ENCODE peak calls at places on chromosomes 7 and 10, in seven cellular contexts. T is mesendoderm, R is IMR-90, O is neuronal stem cell, L is H9, M is trophoblast cell, N is H1. C is an unnamed sample.

GRCh38 chr10:107409517-107409916 is 245.0 kb upstream of the SORCS1 start:
- DNase-seq in T (peak), R (peak), O (no peak), L (no peak), M (no peak), N (no peak), C (peak)

GRCh38 chr7:125847706-125848105 is 918.1 kb upstream of the POT1 start:
- DNase-seq in T (no peak), R (no peak), O (no peak), L (peak), M (no peak), N (no peak), C (no peak)

GRCh38 chr10:98150544-98150943 is 16.1 kb downstream of the R3HCC1L start:
- DNase-seq in T (no peak), R (peak), O (no peak), L (no peak), M (no peak), N (no peak), C (peak)

GRCh38 chr7:4049202-4049601 is 632.9 kb upstream of the FOXK1 start:
- DNase-seq in T (no peak), R (no peak), O (no peak), L (no peak), M (no peak), N (peak), C (no peak)

GRCh38 chr10:129659881-129660280 is 192.8 kb downstream of the MGMT start:
- DNase-seq in T (no peak), R (no peak), O (no peak), L (no peak), M (no peak), N (no peak), C (no peak)

GRCh38 chr10:119024882-119025281 is 4.6 kb upstream of the NANOS1 start:
- DNase-seq in T (peak), R (no peak), O (no peak), L (no peak), M (peak), N (peak), C (no peak)

GRCh38 chr7:155282671-155283070 is 15.0 kb upstream of the INSIG1 start:
- DNase-seq in T (no peak), R (no peak), O (no peak), L (no peak), M (peak), N (no peak), C (no peak)

GRCh38 chr7:7959979-7960670 is 8.5 kb upstream of the GLCCI1 start:
- DNase-seq in T (no peak), R (no peak), O (no peak), L (no peak), M (no peak), N (no peak), C (no peak)

GRCh38 chr10:126599949-126600627 is 70.4 kb downstream of the C10orf90 start:
- DNase-seq in T (no peak), R (no peak), O (no peak), L (no peak), M (no peak), N (peak), C (no peak)

GRCh38 chr7:154202002-154202401 is 149.8 kb downstream of the DPP6 start:
- DNase-seq in T (peak), R (no peak), O (no peak), L (no peak), M (no peak), N (no peak), C (no peak)

GRCh38 chr10:112295853-112296830 is 12.9 kb downstream of the TECTB start:
- DNase-seq in T (no peak), R (peak), O (no peak), L (no peak), M (peak), N (no peak), C (peak)

GRCh38 chr10:33277135-33277536 is 57.3 kb downstream of the NRP1 start:
- DNase-seq in T (no peak), R (peak), O (no peak), L (no peak), M (peak), N (no peak), C (peak)

GRCh38 chr10:33276282-33276923 is 58.1 kb downstream of the NRP1 start:
- DNase-seq in T (no peak), R (no peak), O (no peak), L (no peak), M (no peak), N (no peak), C (no peak)

GRCh38 chr10:33273295-33274002 is 61.0 kb downstream of the NRP1 start:
- DNase-seq in T (no peak), R (peak), O (peak), L (peak), M (no peak), N (peak), C (peak)

GRCh38 chr10:33271969-33272583 is 62.4 kb downstream of the NRP1 start:
- DNase-seq in T (no peak), R (no peak), O (no peak), L (no peak), M (no peak), N (no peak), C (peak)

GRCh38 chr10:33274096-33274785 is 60.2 kb downstream of the NRP1 start:
- DNase-seq in T (peak), R (no peak), O (no peak), L (no peak), M (no peak), N (no peak), C (no peak)
- H2BK120ac ChIP-seq in T (peak), R (peak), O (no peak), L (no peak), M (no peak), N (no peak), C (no peak)

GRCh38 chr10:132813560-132814468 is 27.9 kb upstream of the NKX6-2 start:
- DNase-seq in T (no peak), R (no peak), O (no peak), L (no peak), M (no peak), N (no peak), C (no peak)

GRCh38 chr10:132812544-132812943 is 26.6 kb upstream of the NKX6-2 start:
- DNase-seq in T (no peak), R (no peak), O (no peak), L (no peak), M (no peak), N (no peak), C (no peak)

GRCh38 chr10:132811891-132812481 is 26.0 kb upstream of the NKX6-2 start:
- DNase-seq in T (no peak), R (no peak), O (no peak), L (no peak), M (no peak), N (no peak), C (no peak)

GRCh38 chr10:132814469-132814856 is 28.5 kb upstream of the NKX6-2 start:
- DNase-seq in T (no peak), R (no peak), O (no peak), L (no peak), M (no peak), N (no peak), C (no peak)

DNA sequence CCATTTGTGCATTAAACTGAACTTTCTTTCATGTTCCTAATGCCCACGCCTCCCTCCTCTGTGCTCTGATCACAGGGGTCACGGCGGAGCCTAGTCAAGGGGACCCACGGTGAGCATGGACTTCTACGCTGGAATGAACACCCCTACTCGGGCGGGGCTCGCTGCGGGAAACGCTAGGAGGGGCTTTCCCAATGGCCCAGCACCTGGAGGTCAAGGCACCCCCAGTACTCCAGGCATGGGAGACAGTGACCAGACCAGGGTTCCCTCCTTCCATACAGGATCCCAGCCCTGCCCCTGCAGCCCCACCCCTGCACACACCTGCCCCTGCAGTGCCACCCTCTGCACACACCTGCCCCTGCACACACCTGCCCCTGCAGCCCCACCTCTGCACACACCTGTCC is 27.1 kb upstream of the NKX6-2 start:
- DNase-seq in T (no peak), R (no peak), O (no peak), L (no peak), M (no peak), N (no peak), C (no peak)
- H2BK120ac ChIP-seq in T (no peak), R (no peak), O (no peak), L (no peak), M (no peak), N (no peak), C (no peak)

DNA sequence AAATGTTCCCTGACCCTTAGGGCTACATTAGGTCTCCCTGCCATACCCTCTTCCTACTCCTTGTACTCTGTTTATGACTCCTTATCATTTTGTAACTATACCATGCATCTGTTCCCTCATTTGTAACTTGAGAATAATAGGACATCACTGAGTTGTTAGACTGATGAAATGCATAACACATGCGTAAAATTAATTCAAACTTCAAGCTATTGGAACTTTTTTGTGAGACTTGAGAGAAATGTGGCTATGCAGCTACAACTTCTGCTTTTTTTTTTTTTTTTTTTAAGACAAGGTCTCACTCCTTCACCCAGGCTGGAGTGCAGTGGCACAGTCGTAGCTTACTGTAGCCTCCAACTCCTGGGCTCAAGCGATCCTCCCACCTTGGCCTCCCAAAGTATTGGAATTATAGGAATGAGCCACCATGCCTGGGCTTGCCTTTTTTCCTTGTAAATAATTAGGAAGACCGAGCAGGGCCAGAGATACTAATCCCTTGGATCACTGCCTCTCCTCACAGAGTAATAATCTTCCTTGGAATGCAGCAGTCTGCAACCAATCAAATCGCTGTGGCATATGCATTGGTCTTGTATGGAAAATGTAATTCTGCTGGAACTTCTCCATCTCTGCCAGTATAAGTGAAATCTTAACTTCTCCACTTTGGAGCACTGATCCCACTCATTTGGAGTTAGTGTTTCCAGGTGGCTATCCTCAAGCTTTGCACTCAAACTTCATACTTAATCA is 2.0 kb upstream of the PANK1 start:
- DNase-seq in T (no peak), R (no peak), O (peak), L (no peak), M (no peak), N (no peak), C (no peak)
- H2BK120ac ChIP-seq in T (no peak), R (no peak), O (no peak), L (no peak), M (no peak), N (no peak), C (no peak)

DNA sequence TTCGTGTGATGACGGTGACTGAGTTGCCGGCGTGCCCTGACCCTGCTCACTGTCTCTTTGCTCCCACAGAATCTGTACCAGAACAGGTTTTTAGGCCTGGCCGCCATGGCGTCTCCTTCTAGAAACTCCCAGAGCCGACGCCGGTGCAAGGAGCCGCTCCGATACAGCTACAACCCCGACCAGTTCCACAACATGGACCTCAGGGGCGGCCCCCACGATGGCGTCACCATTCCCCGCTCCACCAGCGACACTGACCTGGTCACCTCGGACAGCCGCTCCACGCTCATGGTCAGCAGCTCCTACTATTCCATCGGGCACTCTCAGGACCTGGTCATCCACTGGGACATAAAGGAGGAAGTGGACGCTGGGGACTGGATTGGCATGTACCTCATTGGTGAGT is 199.2 kb downstream of the HECW1 start:
- DNase-seq in T (no peak), R (no peak), O (no peak), L (no peak), M (no peak), N (no peak), C (no peak)
- H2BK120ac ChIP-seq in T (no peak), R (no peak), O (no peak), L (no peak), M (no peak), N (no peak), C (no peak)

GRCh38 chr7:19707240-19707639 is 1.6 kb downstream of the POLR1F start:
- DNase-seq in T (peak), R (peak), O (no peak), L (no peak), M (no peak), N (no peak), C (peak)
- H2BK120ac ChIP-seq in T (no peak), R (no peak), O (no peak), L (no peak), M (no peak), N (no peak), C (no peak)

GRCh38 chr7:75722381-75722780 is 16.4 kb downstream of the HIP1 start:
- DNase-seq in T (no peak), R (no peak), O (no peak), L (no peak), M (no peak), N (no peak), C (no peak)
- H2BK120ac ChIP-seq in T (no peak), R (no peak), O (no peak), L (no peak), M (no peak), N (no peak), C (no peak)

GRCh38 chr10:78696791-78697420 is 371.9 kb upstream of the ZMIZ1 start:
- DNase-seq in T (no peak), R (no peak), O (no peak), L (no peak), M (no peak), N (no peak), C (no peak)
- H2BK120ac ChIP-seq in T (no peak), R (no peak), O (no peak), L (no peak), M (no peak), N (no peak), C (no peak)